ENCODE peak calls at places on chromosomes 11 and 22, in seven cellular contexts. M is transverse colon, W is gastrocnemius medialis, O is astrocyte, X is cardiac muscle cell, N is fibroblast of lung, R is body of pancreas. K is an unnamed sample. For H3K9me3 and H3K27me3, the result is how much of the 10 kb centered on the place peaks cover.

GRCh38 chr11:123517559-123518364 is 87.7 kb downstream of the GRAMD1B start:
- DNase-seq in R (no peak), M (no peak), O (no peak), X (no peak), W (no peak), N (no peak), K (no peak)

GRCh38 chr11:83088965-83089364 is 17.3 kb upstream of the RAB30 start:
- DNase-seq in M (no peak), O (no peak), N (no peak), R (no peak), X (no peak), W (no peak), K (no peak)

GRCh38 chr22:50481440-50482106 is at the start of gene ADM2:
- DNase-seq in W (no peak), M (peak), O (no peak), N (no peak), X (peak), R (peak), K (peak)

GRCh38 chr11:11972942-11973341 is 35.5 kb downstream of the DKK3 start:
- DNase-seq in R (no peak), X (no peak), W (no peak), M (no peak), N (no peak), O (no peak), K (no peak)

GRCh38 chr11:6258141-6258540 is 1.5 kb upstream of the CCKBR start:
- DNase-seq in R (no peak), X (no peak), M (no peak), O (no peak), N (no peak), W (no peak), K (no peak)

GRCh38 chr11:8784936-8785335 is 102.3 kb downstream of the RPL27A start:
- DNase-seq in O (no peak), N (no peak), R (no peak), X (no peak), M (no peak), W (no peak), K (no peak)

GRCh38 chr11:116162541-116163230 is 610.1 kb downstream of the BUD13 start:
- DNase-seq in X (no peak), N (peak), O (no peak), M (no peak), R (no peak), W (no peak), K (no peak)

GRCh38 chr11:55942785-55943392 is 6.7 kb upstream of the OR5I1 start:
- DNase-seq in X (peak), M (no peak), W (no peak), O (no peak), N (peak), R (no peak), K (no peak)

GRCh38 chr11:93166867-93167266 is 30.9 kb downstream of the SLC36A4 start:
- DNase-seq in R (no peak), M (no peak), X (no peak), W (no peak), N (no peak), O (no peak), K (no peak)

GRCh38 chr11:33835143-33835878 is 56.6 kb downstream of the LMO2 start:
- DNase-seq in O (peak), N (peak), R (no peak), W (no peak), M (no peak), X (peak), K (no peak)

GRCh38 chr11:15146271-15147003 is 31.7 kb downstream of the INSC start:
- DNase-seq in R (no peak), O (peak), W (no peak), X (no peak), M (no peak), N (peak), K (no peak)

GRCh38 chr11:134045799-134046635 is 22.9 kb upstream of the JAM3 start:
- DNase-seq in X (peak), W (peak), N (peak), O (no peak), R (no peak), M (no peak), K (no peak)

GRCh38 chr11:110425751-110426545 is 3.8 kb upstream of the FDX1 start:
- DNase-seq in R (no peak), X (no peak), N (peak), W (no peak), M (no peak), O (peak), K (no peak)

GRCh38 chr11:115611343-115611742 is 107.1 kb upstream of the CADM1 start:
- DNase-seq in W (no peak), O (no peak), N (no peak), X (no peak), R (no peak), M (no peak), K (no peak)

GRCh38 chr22:17949926-17950473 is 74.4 kb downstream of the MICAL3 start:
- DNase-seq in O (no peak), M (no peak), W (no peak), X (no peak), R (no peak), N (no peak), K (no peak)

GRCh38 chr11:77208535-77208934 is 80.5 kb downstream of the MYO7A start:
- DNase-seq in M (no peak), O (no peak), N (no peak), X (no peak), R (no peak), W (no peak), K (no peak)

GRCh38 chr11:59158206-59159068 is 13.5 kb upstream of the DTX4 start:
- DNase-seq in O (peak), W (peak), N (peak), R (peak), X (peak), M (peak), K (peak)

GRCh38 chr11:78654071-78654470 is 79.4 kb upstream of the NARS2 start:
- DNase-seq in M (no peak), N (no peak), O (no peak), W (no peak), X (no peak), R (no peak), K (no peak)

GRCh38 chr11:123628936-123629683 is 25.3 kb downstream of the SCN3B start:
- DNase-seq in X (no peak), N (peak), M (peak), R (peak), O (peak), W (no peak), K (no peak)

GRCh38 chr11:65652511-65653228 is 10.0 kb downstream of the RELA start:
- DNase-seq in X (peak), W (peak), O (peak), R (peak), N (peak), M (peak), K (peak)

GRCh38 chr11:125724125-125724524 is 22.0 kb upstream of the PATE1 start:
- DNase-seq in N (peak), R (no peak), O (peak), X (no peak), M (no peak), W (no peak), K (no peak)

GRCh38 chr11:3786781-3787428 is 10.4 kb downstream of the NUP98 start:
- DNase-seq in M (no peak), W (no peak), N (peak), O (peak), X (no peak), R (no peak), K (no peak)

GRCh38 chr22:23248583-23248982 is 68.3 kb downstream of the BCR start:
- DNase-seq in X (peak), M (no peak), W (no peak), O (peak), R (peak), N (peak), K (no peak)

GRCh38 chr11:33635161-33635560 is 65.5 kb downstream of the C11orf91 start:
- DNase-seq in N (peak), R (no peak), M (no peak), W (peak), O (peak), X (no peak), K (no peak)

GRCh38 chr22:36368359-36368983 is 19.3 kb downstream of the MYH9 start:
- DNase-seq in R (no peak), M (no peak), O (peak), W (no peak), X (peak), N (peak), K (no peak)

GRCh38 chr11:121800704-121801516 is 315.1 kb downstream of the BLID start:
- DNase-seq in R (no peak), W (no peak), M (no peak), X (peak), O (peak), N (peak), K (no peak)

GRCh38 chr11:19419021-19419750 is 178.4 kb upstream of the E2F8 start:
- DNase-seq in O (peak), W (no peak), N (peak), X (no peak), M (no peak), R (no peak), K (no peak)

GRCh38 chr22:44019846-44020245 is 4.3 kb upstream of the PARVB start:
- DNase-seq in M (no peak), R (no peak), W (no peak), X (no peak), O (no peak), N (no peak), K (no peak)

GRCh38 chr11:76056881-76057280 is 149.4 kb downstream of the WNT11 start:
- DNase-seq in N (no peak), W (no peak), M (no peak), O (no peak), X (no peak), R (no peak), K (no peak)

GRCh38 chr22:20810645-20811044 is 36.7 kb downstream of the SERPIND1 start:
- DNase-seq in R (no peak), O (no peak), X (no peak), N (no peak), M (no peak), W (no peak), K (no peak)

GRCh38 chr11:3158131-3158591 is 6.9 kb downstream of the OSBPL5 start:
- DNase-seq in N (no peak), R (no peak), W (peak), X (no peak), M (peak), O (no peak), K (no peak)

GRCh38 chr11:108307751-108308150 is 84.9 kb downstream of the ATM start:
- DNase-seq in O (no peak), R (no peak), N (no peak), X (no peak), W (no peak), M (no peak), K (no peak)

GRCh38 chr11:45155058-45155551 is 8.7 kb downstream of the PRDM11 start:
- DNase-seq in X (no peak), R (no peak), M (no peak), O (no peak), W (no peak), N (no peak), K (no peak)

GRCh38 chr11:128707671-128708070 is 13.8 kb downstream of the FLI1 start:
- DNase-seq in R (no peak), X (no peak), O (peak), N (peak), M (no peak), W (no peak), K (no peak)

GRCh38 chr11:128711136-128711535 is 17.3 kb downstream of the FLI1 start:
- DNase-seq in M (no peak), O (peak), R (no peak), N (peak), W (no peak), X (no peak), K (no peak)

GRCh38 chr11:128708660-128709059 is 14.8 kb downstream of the FLI1 start:
- DNase-seq in W (no peak), M (no peak), X (no peak), R (no peak), N (no peak), O (no peak), K (no peak)

GRCh38 chr11:128705124-128705920 is 11.4 kb downstream of the FLI1 start:
- DNase-seq in R (no peak), W (no peak), X (no peak), O (no peak), N (no peak), M (no peak), K (no peak)

DNA sequence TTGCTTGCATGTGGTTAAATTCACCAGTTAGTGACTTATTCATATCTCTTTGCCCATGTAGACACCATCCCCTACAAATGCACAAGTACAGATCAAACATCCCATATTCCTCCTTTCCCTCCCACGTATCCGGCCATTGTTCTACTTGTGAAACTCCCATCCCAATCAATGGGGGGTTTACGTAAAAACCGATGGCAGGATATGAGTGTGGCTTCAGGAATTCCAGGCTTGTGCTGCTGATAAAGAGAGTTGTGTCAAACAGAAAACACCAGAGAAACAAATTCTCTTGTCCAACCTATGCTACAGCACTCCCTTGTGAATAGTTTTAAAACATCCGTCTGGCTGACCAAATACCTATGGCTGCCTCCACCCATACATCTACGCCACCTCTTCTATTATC is 15.5 kb downstream of the FLI1 start:
- DNase-seq in M (no peak), W (no peak), R (no peak), N (peak), O (peak), X (no peak), K (no peak)
- TF ChIP-seq CTCF in M (no peak), W (no peak), R (no peak), N (no peak), O (no peak), X (peak), K (no peak)

GRCh38 chr22:33678523-33678922 is 241.8 kb downstream of the LARGE1 start:
- DNase-seq in X (no peak), N (no peak), O (no peak), M (no peak), W (peak), R (no peak), K (no peak)

GRCh38 chr22:33680632-33681031 is 239.6 kb downstream of the LARGE1 start:
- DNase-seq in R (no peak), X (no peak), M (no peak), W (no peak), O (no peak), N (no peak), K (no peak)

GRCh38 chr22:33687464-33687863 is 232.8 kb downstream of the LARGE1 start:
- DNase-seq in M (no peak), X (no peak), W (peak), O (no peak), N (no peak), R (peak), K (no peak)

GRCh38 chr22:33684059-33684458 is 236.2 kb downstream of the LARGE1 start:
- DNase-seq in R (no peak), O (no peak), W (no peak), N (no peak), M (no peak), X (no peak), K (no peak)

GRCh38 chr22:33682927-33683326 is 237.3 kb downstream of the LARGE1 start:
- DNase-seq in W (no peak), N (no peak), R (no peak), M (no peak), X (no peak), O (no peak), K (no peak)
- H3K9me3 ChIP-seq in W (under half), N (under half), R (under half), M (under half), X (under half), O (under half), K (under half)

DNA sequence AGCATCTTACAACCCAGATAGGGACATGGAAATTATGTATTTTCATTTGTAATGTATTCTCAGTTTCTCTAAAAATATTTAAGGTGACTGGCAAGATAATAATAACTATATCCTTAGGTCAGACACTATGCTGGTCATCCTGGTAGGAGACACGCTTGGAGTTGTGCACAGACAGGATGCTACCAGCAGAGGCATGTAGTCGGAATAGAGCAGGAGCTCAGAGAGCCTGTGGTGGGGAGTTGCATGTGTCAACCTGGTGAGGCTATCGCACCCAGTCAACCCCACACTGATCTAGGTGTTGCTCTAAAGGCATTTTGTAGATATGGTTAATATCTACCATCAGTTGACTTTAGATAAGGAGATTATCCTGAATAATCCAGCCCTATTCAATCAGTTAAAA is 318.5 kb downstream of the MIAT start:
- DNase-seq in X (no peak), R (no peak), M (no peak), O (no peak), W (no peak), N (no peak), K (no peak)
- H3K27me3 ChIP-seq in X (under half), R (under half), M (under half), O (under half), W (under half), N (under half), K (under half)

GRCh38 chr11:120305286-120305685 is 19.8 kb upstream of the TLCD5 start:
- DNase-seq in R (no peak), O (no peak), W (no peak), M (peak), X (no peak), N (no peak), K (no peak)

GRCh38 chr11:120308081-120308480 is 17.0 kb upstream of the TLCD5 start:
- DNase-seq in M (no peak), X (no peak), O (no peak), W (no peak), N (no peak), R (no peak), K (no peak)

GRCh38 chr11:120304526-120304925 is 20.6 kb upstream of the TLCD5 start:
- DNase-seq in W (no peak), O (peak), M (no peak), R (no peak), X (no peak), N (peak), K (no peak)

GRCh38 chr11:120307476-120307875 is 17.6 kb upstream of the TLCD5 start:
- DNase-seq in R (no peak), M (no peak), N (no peak), W (no peak), O (no peak), X (no peak), K (no peak)

GRCh38 chr11:120306519-120307242 is 18.4 kb upstream of the TLCD5 start:
- DNase-seq in X (no peak), W (no peak), M (peak), N (peak), O (peak), R (no peak), K (no peak)
- TF ChIP-seq CTCF in X (peak), W (no peak), M (peak), N (peak), O (peak), R (no peak), K (no peak)

DNA sequence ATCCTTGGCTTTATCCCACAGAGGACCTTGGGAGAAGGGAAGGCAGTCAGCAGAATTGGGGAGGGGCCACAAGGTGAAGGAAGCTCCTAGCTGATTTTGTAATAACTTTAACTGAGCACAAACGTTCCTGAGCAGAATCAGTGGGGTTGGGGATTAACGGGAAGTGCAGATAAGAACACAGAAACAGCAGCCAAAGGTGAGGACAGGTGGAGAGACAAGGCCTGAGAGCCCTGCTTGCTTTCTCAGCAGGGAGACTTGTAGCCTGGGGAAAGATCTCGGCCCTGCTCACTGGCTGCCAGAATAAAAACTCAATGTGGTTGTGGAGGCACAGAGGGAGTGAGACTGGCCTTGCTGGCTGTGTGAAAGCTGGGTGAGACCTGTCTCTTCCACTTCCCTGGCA is 265.2 kb upstream of the FAT3 start:
- DNase-seq in O (no peak), R (no peak), M (no peak), W (no peak), X (no peak), N (no peak), K (no peak)
- H3K9me3 ChIP-seq in O (under half), R (under half), M (under half), W (under half), X (under half), N (under half), K (under half)

GRCh38 chr22:48829908-48830307 is 997.8 kb downstream of the BRD1 start:
- DNase-seq in R (no peak), N (no peak), M (no peak), O (no peak), W (no peak), X (no peak), K (no peak)
- H3K27me3 ChIP-seq in R (under half), N (under half), M (under half), O (under half), W (under half), X (under half), K (under half)

GRCh38 chr11:72573380-72573949 is 100.8 kb downstream of the PDE2A start:
- DNase-seq in M (peak), R (no peak), O (no peak), X (peak), N (peak), W (no peak), K (no peak)
- TF ChIP-seq CTCF in M (peak), R (peak), O (peak), X (peak), N (peak), W (no peak), K (no peak)

GRCh38 chr11:130066338-130066737 is 3.4 kb upstream of the APLP2 start:
- DNase-seq in W (no peak), O (no peak), N (no peak), X (no peak), M (peak), R (no peak), K (no peak)

GRCh38 chr11:130063398-130063797 is 6.3 kb upstream of the APLP2 start:
- DNase-seq in W (no peak), R (no peak), N (no peak), O (no peak), M (no peak), X (no peak), K (no peak)

GRCh38 chr11:130061017-130061416 is 8.7 kb upstream of the APLP2 start:
- DNase-seq in N (no peak), R (no peak), M (no peak), O (no peak), X (no peak), W (no peak), K (no peak)

GRCh38 chr11:130062030-130062429 is 7.7 kb upstream of the APLP2 start:
- DNase-seq in M (no peak), R (no peak), X (no peak), O (no peak), N (no peak), W (no peak), K (no peak)
- H3K9me3 ChIP-seq in M (under half), R (under half), X (under half), O (under half), N (under half), W (under half), K (under half)

GRCh38 chr22:39936523-39937145 is 23.6 kb upstream of the TMA7B start:
- DNase-seq in N (no peak), W (no peak), X (no peak), O (no peak), M (no peak), R (no peak), K (no peak)
- H3K27me3 ChIP-seq in N (under half), W (under half), X (under half), O (under half), M (under half), R (under half), K (under half)

K was measured in CD4-positive, alpha-beta T cell.